ENCODE peak calls at places on chromosomes 11 and 22, in five cellular contexts. One of them, this sample, is unnamed.

GRCh38 chr22:35643991-35644390 is 4.3 kb upstream of the APOL6 start:
- DNase-seq in cardiac septum: peak
- DNase-seq in hippocampal formation: no peak
- DNase-seq in foreskin fibroblast: no peak
- DNase-seq in stimulated activated CD4-positive, alpha-beta T cell treated with anti-CD3 and anti-CD28 coated beads, Interleukin-4, amount 100 ng/mL, for 24 hours: no peak
- DNase-seq in this sample: no peak

GRCh38 chr22:26476705-26477340 is 6.8 kb downstream of the HPS4 start:
- DNase-seq in cardiac septum: no peak
- DNase-seq in stimulated activated CD4-positive, alpha-beta T cell treated with anti-CD3 and anti-CD28 coated beads, Interleukin-4, amount 100 ng/mL, for 24 hours: no peak
- DNase-seq in hippocampal formation: no peak
- DNase-seq in foreskin fibroblast: no peak
- DNase-seq in this sample: no peak

GRCh38 chr11:1204381-1205101 is 18.3 kb upstream of the MUC5B start:
- DNase-seq in cardiac septum: peak
- DNase-seq in stimulated activated CD4-positive, alpha-beta T cell treated with anti-CD3 and anti-CD28 coated beads, Interleukin-4, amount 100 ng/mL, for 24 hours: no peak
- DNase-seq in hippocampal formation: no peak
- DNase-seq in foreskin fibroblast: no peak
- DNase-seq in this sample: peak

GRCh38 chr11:61138940-61139339 is 22.3 kb downstream of the VPS37C start:
- DNase-seq in cardiac septum: no peak
- DNase-seq in stimulated activated CD4-positive, alpha-beta T cell treated with anti-CD3 and anti-CD28 coated beads, Interleukin-4, amount 100 ng/mL, for 24 hours: no peak
- DNase-seq in hippocampal formation: no peak
- DNase-seq in foreskin fibroblast: no peak
- DNase-seq in this sample: no peak

GRCh38 chr11:43913829-43914380 is 28.5 kb upstream of the C11orf96 start:
- DNase-seq in foreskin fibroblast: no peak
- DNase-seq in hippocampal formation: no peak
- DNase-seq in cardiac septum: no peak
- DNase-seq in stimulated activated CD4-positive, alpha-beta T cell treated with anti-CD3 and anti-CD28 coated beads, Interleukin-4, amount 100 ng/mL, for 24 hours: no peak
- DNase-seq in this sample: no peak

GRCh38 chr11:74169736-74170458 is 905 bp downstream of the C2CD3 start:
- DNase-seq in stimulated activated CD4-positive, alpha-beta T cell treated with anti-CD3 and anti-CD28 coated beads, Interleukin-4, amount 100 ng/mL, for 24 hours: no peak
- DNase-seq in hippocampal formation: no peak
- DNase-seq in foreskin fibroblast: no peak
- DNase-seq in cardiac septum: no peak
- DNase-seq in this sample: no peak

GRCh38 chr11:8122173-8122572 is 41.2 kb downstream of the TUB start:
- DNase-seq in hippocampal formation: no peak
- DNase-seq in foreskin fibroblast: no peak
- DNase-seq in stimulated activated CD4-positive, alpha-beta T cell treated with anti-CD3 and anti-CD28 coated beads, Interleukin-4, amount 100 ng/mL, for 24 hours: no peak
- DNase-seq in cardiac septum: no peak
- DNase-seq in this sample: no peak

GRCh38 chr22:37768273-37768672 is 39.5 kb upstream of the GCAT start:
- DNase-seq in foreskin fibroblast: no peak
- DNase-seq in hippocampal formation: no peak
- DNase-seq in stimulated activated CD4-positive, alpha-beta T cell treated with anti-CD3 and anti-CD28 coated beads, Interleukin-4, amount 100 ng/mL, for 24 hours: no peak
- DNase-seq in cardiac septum: no peak
- DNase-seq in this sample: no peak

GRCh38 chr11:17598700-17599459 is 51.8 kb downstream of the OTOG start:
- DNase-seq in cardiac septum: peak
- DNase-seq in stimulated activated CD4-positive, alpha-beta T cell treated with anti-CD3 and anti-CD28 coated beads, Interleukin-4, amount 100 ng/mL, for 24 hours: peak
- DNase-seq in foreskin fibroblast: peak
- DNase-seq in hippocampal formation: peak
- DNase-seq in this sample: peak

GRCh38 chr11:123523539-123523938 is 93.5 kb downstream of the GRAMD1B start:
- DNase-seq in foreskin fibroblast: no peak
- DNase-seq in hippocampal formation: no peak
- DNase-seq in cardiac septum: no peak
- DNase-seq in stimulated activated CD4-positive, alpha-beta T cell treated with anti-CD3 and anti-CD28 coated beads, Interleukin-4, amount 100 ng/mL, for 24 hours: no peak
- DNase-seq in this sample: no peak

GRCh38 chr22:35072939-35073338 is 7.0 kb downstream of the ISX start:
- DNase-seq in foreskin fibroblast: no peak
- DNase-seq in hippocampal formation: no peak
- DNase-seq in stimulated activated CD4-positive, alpha-beta T cell treated with anti-CD3 and anti-CD28 coated beads, Interleukin-4, amount 100 ng/mL, for 24 hours: no peak
- DNase-seq in cardiac septum: no peak
- DNase-seq in this sample: no peak

GRCh38 chr22:43110444-43110926 is at the start of gene BIK:
- DNase-seq in foreskin fibroblast: no peak
- DNase-seq in stimulated activated CD4-positive, alpha-beta T cell treated with anti-CD3 and anti-CD28 coated beads, Interleukin-4, amount 100 ng/mL, for 24 hours: peak
- DNase-seq in cardiac septum: no peak
- DNase-seq in hippocampal formation: no peak
- DNase-seq in this sample: no peak

GRCh38 chr11:133893381-133893780 is 48.1 kb upstream of the SPATA19 start:
- DNase-seq in cardiac septum: no peak
- DNase-seq in foreskin fibroblast: no peak
- DNase-seq in hippocampal formation: no peak
- DNase-seq in stimulated activated CD4-positive, alpha-beta T cell treated with anti-CD3 and anti-CD28 coated beads, Interleukin-4, amount 100 ng/mL, for 24 hours: no peak
- DNase-seq in this sample: no peak

GRCh38 chr11:65417702-65418430 is 4.7 kb upstream of the NEAT1 start:
- DNase-seq in hippocampal formation: no peak
- DNase-seq in stimulated activated CD4-positive, alpha-beta T cell treated with anti-CD3 and anti-CD28 coated beads, Interleukin-4, amount 100 ng/mL, for 24 hours: peak
- DNase-seq in foreskin fibroblast: no peak
- DNase-seq in cardiac septum: peak
- DNase-seq in this sample: no peak

GRCh38 chr22:46052801-46053562 is 76.0 kb upstream of the WNT7B start:
- DNase-seq in foreskin fibroblast: no peak
- DNase-seq in stimulated activated CD4-positive, alpha-beta T cell treated with anti-CD3 and anti-CD28 coated beads, Interleukin-4, amount 100 ng/mL, for 24 hours: no peak
- DNase-seq in cardiac septum: peak
- DNase-seq in hippocampal formation: peak
- DNase-seq in this sample: no peak